ENCODE peak calls at places on chromosomes 2 and 18, in seven cellular contexts. T, S, H, D, R, J and M are unnamed samples.
A peak's percentile ranks its signal among the peaks of the same experiment; 100 is the strongest.

GRCh38 chr2:134683561-134684112 is 35.2 kb downstream of the TMEM163 start:
- DNase-seq in D (peak; percentile 29), H (peak; percentile 17), S (no peak), R (no peak), T (no peak), J (no peak), M (no peak)

GRCh38 chr2:25341753-25342371 is at the start of gene DNMT3A:
- DNase-seq in T (peak; percentile 58), D (peak; percentile 87), R (peak; percentile 45), J (peak; percentile 79), H (peak; percentile 66), S (peak; percentile 60), M (peak; percentile 69)

GRCh38 chr2:18986046-18986445 is 372.4 kb downstream of the OSR1 start:
- DNase-seq in H (no peak), D (no peak), S (no peak), T (no peak), R (no peak), J (no peak), M (no peak)

GRCh38 chr2:63881208-63881607 is 39.5 kb downstream of the UGP2 start:
- DNase-seq in J (no peak), D (no peak), S (peak; percentile 81), H (no peak), T (no peak), R (no peak), M (no peak)

GRCh38 chr2:72793798-72794447 is 31.9 kb downstream of the EXOC6B start:
- DNase-seq in T (no peak), S (no peak), R (no peak), H (peak; percentile 48), J (no peak), D (no peak), M (no peak)

GRCh38 chr2:49616800-49617199 is 462.5 kb upstream of the FSHR start:
- DNase-seq in J (no peak), D (peak; percentile 9), S (peak; percentile 75), R (peak; percentile 80), T (no peak), H (peak; percentile 46), M (peak; percentile 33)

GRCh38 chr2:232292395-232293154 is 86.0 kb upstream of the ALPP start:
- DNase-seq in J (peak; percentile 66), D (peak; percentile 68), R (no peak), S (peak; percentile 19), T (no peak), H (peak; percentile 71), M (no peak)

GRCh38 chr2:139790807-139791206 is 1010.6 kb upstream of the NXPH2 start:
- DNase-seq in T (no peak), H (peak; percentile 62), D (peak; percentile 7), J (no peak), R (peak; percentile 73), S (no peak), M (peak; percentile 45)

GRCh38 chr2:149727927-149728326 is 140.4 kb upstream of the MMADHC start:
- DNase-seq in T (no peak), J (no peak), H (no peak), D (no peak), S (no peak), R (no peak), M (no peak)

GRCh38 chr2:221514305-221515040 is 57.6 kb downstream of the EPHA4 start:
- DNase-seq in H (no peak), J (no peak), S (peak; percentile 23), T (no peak), D (no peak), R (no peak), M (peak; percentile 5)

GRCh38 chr2:43133708-43134570 is 92.5 kb downstream of the ZFP36L2 start:
- DNase-seq in R (no peak), T (peak; percentile 48), J (no peak), H (no peak), D (no peak), S (no peak), M (no peak)

GRCh38 chr2:237977380-237977779 is 10.6 kb downstream of the UBE2F start:
- DNase-seq in R (no peak), T (no peak), H (no peak), J (no peak), D (no peak), S (no peak), M (no peak)

GRCh38 chr2:240322991-240323390 is 112.5 kb upstream of the GPC1 start:
- DNase-seq in R (no peak), H (no peak), D (no peak), J (no peak), S (no peak), T (no peak), M (no peak)

GRCh38 chr2:225995788-225996476 is 596.4 kb downstream of the NYAP2 start:
- DNase-seq in J (no peak), D (no peak), R (no peak), S (no peak), H (peak; percentile 36), T (no peak), M (no peak)

GRCh38 chr2:30266051-30266621 is 34.8 kb downstream of the LBH start:
- DNase-seq in H (no peak), D (no peak), S (no peak), T (no peak), R (no peak), J (no peak), M (no peak)

GRCh38 chr2:119432882-119433522 is 1.3 kb downstream of the TMEM37 start:
- DNase-seq in T (no peak), J (no peak), S (no peak), R (no peak), D (no peak), H (no peak), M (no peak)

GRCh38 chr2:70903171-70903570 is 32.5 kb upstream of the ATP6V1B1 start:
- DNase-seq in R (no peak), D (no peak), H (no peak), T (no peak), S (no peak), J (no peak), M (no peak)

GRCh38 chr2:89850881-89851582 is 1159.6 kb downstream of the RPIA start:
- DNase-seq in J (no peak), T (no peak), S (no peak), H (no peak), D (peak; percentile 2), R (no peak), M (no peak)

GRCh38 chr2:60440080-60440753 is 113.2 kb downstream of the BCL11A start:
- DNase-seq in S (no peak), J (no peak), H (no peak), D (no peak), R (no peak), T (no peak), M (no peak)

GRCh38 chr2:196592912-196593881 is 46.3 kb upstream of the CCDC150 start:
- DNase-seq in R (peak; percentile 67), S (peak; percentile 61), D (peak; percentile 84), H (peak; percentile 60), T (peak; percentile 60), J (peak; percentile 83), M (peak; percentile 61)

GRCh38 chr2:235762832-235763598 is 269.2 kb downstream of the AGAP1 start:
- DNase-seq in J (no peak), S (peak; percentile 1), D (no peak), H (peak; percentile 7), R (no peak), T (no peak), M (peak; percentile 3)

GRCh38 chr2:181946444-181947127 is 39.1 kb upstream of the PPP1R1C start:
- DNase-seq in R (no peak), T (no peak), J (no peak), H (no peak), S (no peak), D (no peak), M (no peak)

GRCh38 chr2:58055027-58055786 is 8.6 kb downstream of the VRK2 start:
- DNase-seq in S (no peak), R (peak; percentile 60), H (no peak), T (no peak), D (no peak), J (no peak), M (peak; percentile 31)

GRCh38 chr18:8366656-8367055 is 242.6 kb upstream of the RAB12 start:
- DNase-seq in J (peak; percentile 26), T (no peak), D (no peak), R (no peak), H (no peak), S (no peak), M (no peak)

GRCh38 chr2:141770511-141770910 is 360.3 kb downstream of the LRP1B start:
- DNase-seq in S (no peak), J (no peak), D (no peak), R (no peak), T (no peak), H (no peak), M (no peak)

GRCh38 chr2:70087703-70088507 is 628 bp downstream of the PCBP1 start:
- DNase-seq in J (peak; percentile 33), H (peak; percentile 58), S (peak; percentile 33), R (no peak), D (peak; percentile 38), T (peak; percentile 48), M (peak; percentile 48)

GRCh38 chr2:224983719-224984388 is 58.4 kb downstream of the DOCK10 start:
- DNase-seq in T (no peak), S (no peak), D (no peak), R (no peak), J (no peak), H (peak; percentile 46), M (peak; percentile 85)

GRCh38 chr18:58091099-58091611 is 47.1 kb downstream of the NEDD4L start:
- DNase-seq in R (no peak), J (no peak), H (no peak), S (no peak), D (no peak), T (no peak), M (no peak)

GRCh38 chr2:127261835-127262234 is 32.1 kb downstream of the ERCC3 start:
- DNase-seq in J (no peak), S (no peak), T (no peak), H (peak; percentile 60), R (no peak), D (no peak), M (no peak)

GRCh38 chr2:233803292-233803911 is 25.3 kb downstream of the MROH2A start:
- DNase-seq in R (no peak), D (no peak), S (no peak), J (no peak), T (no peak), H (no peak), M (no peak)

GRCh38 chr18:58189008-58189407 is 145.0 kb downstream of the NEDD4L start:
- DNase-seq in H (no peak), J (no peak), D (no peak), S (peak; percentile 61), R (peak; percentile 13), T (no peak), M (no peak)

GRCh38 chr18:48023334-48024008 is 93.0 kb upstream of the SMAD2 start:
- DNase-seq in S (peak; percentile 78), R (peak; percentile 78), D (peak; percentile 49), J (peak; percentile 85), T (no peak), H (peak; percentile 80), M (peak; percentile 81)